ENCODE peak calls at places on chromosome 10, in five cellular contexts. B is CD8-positive, alpha-beta memory T cell; M is MM.1S; N is adrenal gland; E is breast epithelium. J is an unnamed sample. For H3K36me3, the result is how much of the 10 kb centered on the place peaks cover.

GRCh38 chr10:60978287-60979115 is 34.5 kb upstream of the RHOBTB1 start:
- DNase-seq in M (no peak), E (no peak), N (peak), B (no peak), J (no peak)

GRCh38 chr10:126646101-126646500 is 24.4 kb downstream of the C10orf90 start:
- DNase-seq in N (no peak), M (no peak), E (no peak), B (no peak), J (no peak)

GRCh38 chr10:36494386-36494785 is 631.0 kb upstream of the ANKRD30A start:
- DNase-seq in N (no peak), E (no peak), M (no peak), B (no peak), J (no peak)

GRCh38 chr10:6275022-6275997 is 72.6 kb downstream of the PFKFB3 start:
- DNase-seq in N (peak), E (peak), M (no peak), B (peak), J (peak)

GRCh38 chr10:103605359-103606156 is 112.1 kb downstream of the NEURL1 start:
- DNase-seq in N (peak), E (no peak), M (peak), B (peak), J (peak)

GRCh38 chr10:5343561-5343960 is 21.2 kb upstream of the UCN3 start:
- DNase-seq in E (no peak), N (no peak), B (no peak), M (no peak), J (no peak)

GRCh38 chr10:71893920-71894319 is 42.9 kb upstream of the PSAP start:
- DNase-seq in N (no peak), E (no peak), M (no peak), B (no peak), J (no peak)

GRCh38 chr10:84293574-84294016 is 34.8 kb upstream of the CCSER2 start:
- DNase-seq in M (no peak), N (no peak), E (no peak), B (no peak), J (no peak)

GRCh38 chr10:46299531-46300366 is 13.0 kb downstream of the ANTXRL start:
- DNase-seq in B (no peak), N (no peak), E (peak), M (no peak), J (no peak)

GRCh38 chr10:110827872-110828271 is 43.9 kb upstream of the PDCD4 start:
- DNase-seq in M (no peak), E (no peak), B (no peak), N (no peak), J (no peak)

GRCh38 chr10:104029528-104029875 is 56.2 kb downstream of the COL17A1 start:
- DNase-seq in M (no peak), B (no peak), E (no peak), N (no peak), J (no peak)

GRCh38 chr10:46546591-46547330 is 9.7 kb downstream of the GPRIN2 start:
- DNase-seq in B (no peak), M (no peak), N (peak), E (peak), J (peak)

GRCh38 chr10:6823770-6824169 is 243.7 kb upstream of the PRKCQ start:
- DNase-seq in N (no peak), E (no peak), M (no peak), B (no peak), J (no peak)

GRCh38 chr10:4345842-4346241 is 480.2 kb upstream of the AKR1E2 start:
- DNase-seq in B (no peak), M (no peak), N (no peak), E (no peak), J (no peak)

GRCh38 chr10:43227911-43228782 is 38.7 kb downstream of the RASGEF1A start:
- DNase-seq in B (no peak), N (peak), M (no peak), E (peak), J (no peak)

GRCh38 chr10:99656199-99657064 is 2.9 kb upstream of the ENTPD7 start:
- DNase-seq in M (no peak), B (no peak), E (no peak), N (no peak), J (no peak)

GRCh38 chr10:97687785-97688781 is 1.0 kb upstream of the AVPI1 start:
- DNase-seq in E (no peak), B (no peak), N (peak), M (no peak), J (no peak)

GRCh38 chr10:93147281-93147680 is 73.6 kb downstream of the CYP26A1 start:
- DNase-seq in E (no peak), M (no peak), N (no peak), B (no peak), J (no peak)

GRCh38 chr10:69389827-69390490 is 26.8 kb downstream of the TACR2 start:
- DNase-seq in B (no peak), N (no peak), M (no peak), E (no peak), J (peak)

GRCh38 chr10:99815611-99816010 is 33.2 kb downstream of the ABCC2 start:
- DNase-seq in E (no peak), B (no peak), M (no peak), N (no peak), J (no peak)

GRCh38 chr10:47358457-47358856 is 10.3 kb downstream of the RBP3 start:
- DNase-seq in E (peak), M (no peak), B (no peak), N (no peak), J (no peak)

GRCh38 chr10:5900247-5900646 is 10.2 kb downstream of the FBH1 start:
- DNase-seq in N (no peak), M (no peak), B (no peak), E (no peak), J (peak)

GRCh38 chr10:103930881-103931280 is 12.9 kb upstream of the STN1 start:
- DNase-seq in M (no peak), N (no peak), E (no peak), B (no peak), J (no peak)

GRCh38 chr10:47026301-47027107 is 115.3 kb downstream of the PTPN20 start:
- DNase-seq in E (peak), N (no peak), B (no peak), M (no peak), J (peak)

GRCh38 chr10:16843252-16843870 is 26.1 kb upstream of the RSU1 start:
- DNase-seq in N (peak), B (peak), E (no peak), M (peak), J (no peak)

GRCh38 chr10:13674645-13675588 is 88.2 kb downstream of the PRPF18 start:
- DNase-seq in M (no peak), B (no peak), N (no peak), E (no peak), J (no peak)

GRCh38 chr10:19098803-19099202 is 50.2 kb downstream of the MALRD1 start:
- DNase-seq in M (no peak), N (no peak), B (no peak), E (no peak), J (no peak)

GRCh38 chr10:111113238-111113960 is 36.6 kb downstream of the ADRA2A start:
- DNase-seq in B (no peak), E (no peak), M (no peak), N (no peak), J (no peak)

GRCh38 chr10:71835671-71836593 is 15.1 kb downstream of the PSAP start:
- DNase-seq in B (no peak), N (peak), E (no peak), M (no peak), J (peak)

GRCh38 chr10:90352288-90352687 is 505.6 kb downstream of the HTR7 start:
- DNase-seq in M (no peak), N (no peak), B (no peak), E (no peak), J (no peak)
- H3K36me3 ChIP-seq in M (under half), N (under half), B (under half), E (under half), J (under half)

GRCh38 chr10:124997791-124998623 is 56.1 kb downstream of the ZRANB1 start:
- DNase-seq in E (no peak), N (peak), B (no peak), M (no peak), J (no peak)
- H3K36me3 ChIP-seq in E (under half), N (half or more), B (under half), M (under half), J (half or more)

GRCh38 chr10:63636812-63637211 is 115.6 kb downstream of the REEP3 start:
- DNase-seq in N (no peak), E (no peak), B (no peak), M (no peak), J (no peak)
- H3K36me3 ChIP-seq in N (under half), E (under half), B (under half), M (under half), J (under half)

GRCh38 chr10:119933179-119933578 is 40.6 kb downstream of the SEC23IP start:
- DNase-seq in E (no peak), M (no peak), B (no peak), N (no peak), J (no peak)
- H3K36me3 ChIP-seq in E (under half), M (under half), B (under half), N (half or more), J (half or more)

GRCh38 chr10:96579133-96579532 is 7.7 kb downstream of the TM9SF3 start:
- DNase-seq in N (no peak), B (no peak), M (no peak), E (no peak), J (no peak)
- H3K36me3 ChIP-seq in N (under half), B (under half), M (under half), E (under half), J (under half)

DNA sequence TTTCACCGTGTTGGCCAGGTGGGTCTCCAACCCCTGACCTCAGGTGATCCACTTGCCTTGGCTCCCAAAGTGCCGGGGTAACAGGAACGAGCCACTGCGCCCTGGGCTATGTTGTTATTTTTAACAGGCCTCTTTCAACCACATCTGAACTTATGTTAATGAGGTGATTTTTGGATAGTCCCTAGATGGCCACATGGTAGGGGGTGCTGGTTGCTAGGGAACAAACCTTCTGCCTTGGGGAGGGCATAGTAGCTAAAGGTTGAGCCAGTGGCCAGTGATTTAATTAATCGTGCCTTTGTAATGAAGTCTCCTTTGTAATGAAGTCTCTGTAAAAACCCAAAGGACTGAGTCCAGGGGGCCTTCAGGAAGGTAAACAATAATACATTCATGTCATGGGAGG is 9.1 kb downstream of the COMTD1 start:
- DNase-seq in B (no peak), N (no peak), E (no peak), M (peak), J (no peak)
- H3K36me3 ChIP-seq in B (half or more), N (half or more), E (under half), M (under half), J (under half)

DNA sequence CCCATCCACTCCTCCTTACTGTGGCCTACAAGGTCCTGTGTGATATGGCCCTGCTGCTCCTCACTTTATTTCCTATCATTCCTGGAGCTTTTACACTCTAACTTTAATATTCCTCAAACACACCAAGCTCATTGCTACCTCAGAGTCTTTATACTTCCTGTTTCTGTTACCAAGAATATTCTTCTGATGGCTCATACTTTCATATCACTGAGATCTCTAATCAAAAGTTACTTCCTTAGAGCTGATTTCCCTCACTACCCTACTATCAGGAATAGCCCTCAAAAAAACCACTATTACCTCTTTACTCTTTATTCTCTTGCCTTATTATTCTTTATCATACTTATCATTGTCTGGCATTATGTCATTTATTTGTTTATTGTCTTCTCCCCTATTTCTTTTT is 5.8 kb upstream of the PPP3CB start:
- DNase-seq in M (peak), N (no peak), B (no peak), E (no peak), J (no peak)
- H3K36me3 ChIP-seq in M (under half), N (under half), B (under half), E (under half), J (half or more)

DNA sequence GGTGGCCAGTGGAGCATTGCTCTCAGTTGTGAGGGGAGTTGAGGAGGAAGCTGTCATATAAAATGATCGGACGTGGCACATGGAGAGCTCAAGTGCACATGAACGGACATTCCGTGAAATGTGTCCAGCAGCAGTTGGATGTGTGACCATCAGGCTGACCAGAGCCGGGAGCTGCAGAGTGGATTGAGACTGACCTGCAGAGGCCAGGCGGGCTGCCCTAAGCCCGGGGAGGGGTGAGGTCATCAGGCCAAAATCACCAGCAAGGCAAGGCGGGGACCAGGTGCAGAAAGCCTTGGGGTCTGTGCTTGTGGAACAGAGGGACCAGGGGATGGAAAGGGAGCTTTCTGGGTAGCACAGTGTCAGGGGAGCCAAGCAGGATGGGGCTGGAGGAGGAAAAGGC is 279.5 kb downstream of the CELF2 start:
- DNase-seq in N (no peak), M (no peak), E (no peak), B (no peak), J (no peak)
- H3K36me3 ChIP-seq in N (under half), M (under half), E (under half), B (half or more), J (half or more)

GRCh38 chr10:807163-807957 is 117.9 kb upstream of the DIP2C start:
- DNase-seq in E (no peak), B (no peak), M (no peak), N (no peak), J (no peak)
- H3K36me3 ChIP-seq in E (under half), B (under half), M (under half), N (under half), J (half or more)